ENCODE peak calls at places on chromosomes 3 and 15, in seven cellular contexts. One of them, this sample, is unnamed.

GRCh38 chr3:53724566-53724965 is 121.7 kb downstream of the CHDH start:
- DNase-seq in astrocyte: no peak
- DNase-seq in transverse colon: no peak
- DNase-seq in fibroblast of villous mesenchyme: no peak
- DNase-seq in heart right ventricle: no peak
- DNase-seq in colonic mucosa: no peak
- DNase-seq in dorsolateral prefrontal cortex: no peak
- DNase-seq in this sample: no peak

GRCh38 chr3:20857636-20858035 is 671.6 kb upstream of the SGO1 start:
- DNase-seq in astrocyte: peak
- DNase-seq in transverse colon: no peak
- DNase-seq in fibroblast of villous mesenchyme: no peak
- DNase-seq in heart right ventricle: no peak
- DNase-seq in colonic mucosa: no peak
- DNase-seq in dorsolateral prefrontal cortex: no peak
- DNase-seq in this sample: no peak

GRCh38 chr3:94069242-94069813 is 6.5 kb downstream of the NSUN3 start:
- DNase-seq in astrocyte: peak
- DNase-seq in transverse colon: no peak
- DNase-seq in fibroblast of villous mesenchyme: peak
- DNase-seq in heart right ventricle: no peak
- DNase-seq in colonic mucosa: no peak
- DNase-seq in dorsolateral prefrontal cortex: no peak
- DNase-seq in this sample: no peak

GRCh38 chr3:32817561-32818430 is at the start of gene TRIM71:
- DNase-seq in astrocyte: no peak
- DNase-seq in transverse colon: no peak
- DNase-seq in fibroblast of villous mesenchyme: no peak
- DNase-seq in heart right ventricle: no peak
- DNase-seq in colonic mucosa: no peak
- DNase-seq in dorsolateral prefrontal cortex: no peak
- DNase-seq in this sample: no peak

GRCh38 chr3:105444725-105445124 is 78.0 kb downstream of the ALCAM start:
- DNase-seq in astrocyte: peak
- DNase-seq in transverse colon: no peak
- DNase-seq in fibroblast of villous mesenchyme: no peak
- DNase-seq in heart right ventricle: no peak
- DNase-seq in colonic mucosa: no peak
- DNase-seq in dorsolateral prefrontal cortex: no peak
- DNase-seq in this sample: no peak

GRCh38 chr15:92921215-92922131 is 21.3 kb downstream of the CHD2 start:
- DNase-seq in astrocyte: peak
- DNase-seq in transverse colon: no peak
- DNase-seq in fibroblast of villous mesenchyme: peak
- DNase-seq in heart right ventricle: no peak
- DNase-seq in colonic mucosa: no peak
- DNase-seq in dorsolateral prefrontal cortex: no peak
- DNase-seq in this sample: no peak

GRCh38 chr3:140948460-140949249 is 7.0 kb downstream of the SLC25A36 start:
- DNase-seq in astrocyte: no peak
- DNase-seq in transverse colon: no peak
- DNase-seq in fibroblast of villous mesenchyme: no peak
- DNase-seq in heart right ventricle: no peak
- DNase-seq in colonic mucosa: no peak
- DNase-seq in dorsolateral prefrontal cortex: no peak
- DNase-seq in this sample: no peak

GRCh38 chr3:46065294-46065705 is 38.0 kb upstream of the XCR1 start:
- DNase-seq in astrocyte: no peak
- DNase-seq in transverse colon: peak
- DNase-seq in fibroblast of villous mesenchyme: no peak
- DNase-seq in heart right ventricle: peak
- DNase-seq in colonic mucosa: peak
- DNase-seq in dorsolateral prefrontal cortex: no peak
- DNase-seq in this sample: peak

GRCh38 chr3:39540162-39540921 is 72.9 kb downstream of the MOBP start:
- DNase-seq in astrocyte: no peak
- DNase-seq in transverse colon: no peak
- DNase-seq in fibroblast of villous mesenchyme: no peak
- DNase-seq in heart right ventricle: no peak
- DNase-seq in colonic mucosa: no peak
- DNase-seq in dorsolateral prefrontal cortex: no peak
- DNase-seq in this sample: peak

GRCh38 chr3:126259411-126260391 is 79.3 kb upstream of the ALDH1L1 start:
- DNase-seq in astrocyte: no peak
- DNase-seq in transverse colon: peak
- DNase-seq in fibroblast of villous mesenchyme: peak
- DNase-seq in heart right ventricle: peak
- DNase-seq in colonic mucosa: peak
- DNase-seq in dorsolateral prefrontal cortex: peak
- DNase-seq in this sample: peak

GRCh38 chr15:76795217-76795616 is 109.9 kb downstream of the SCAPER start:
- DNase-seq in astrocyte: no peak
- DNase-seq in transverse colon: no peak
- DNase-seq in fibroblast of villous mesenchyme: no peak
- DNase-seq in heart right ventricle: no peak
- DNase-seq in colonic mucosa: no peak
- DNase-seq in dorsolateral prefrontal cortex: no peak
- DNase-seq in this sample: no peak

GRCh38 chr3:190401943-190402342 is 14.0 kb downstream of the CLDN16 start:
- DNase-seq in astrocyte: no peak
- DNase-seq in transverse colon: no peak
- DNase-seq in fibroblast of villous mesenchyme: no peak
- DNase-seq in heart right ventricle: no peak
- DNase-seq in colonic mucosa: no peak
- DNase-seq in dorsolateral prefrontal cortex: no peak
- DNase-seq in this sample: no peak

GRCh38 chr3:187594272-187594671 is 75.9 kb downstream of the SST start:
- DNase-seq in astrocyte: no peak
- DNase-seq in transverse colon: no peak
- DNase-seq in fibroblast of villous mesenchyme: no peak
- DNase-seq in heart right ventricle: no peak
- DNase-seq in colonic mucosa: no peak
- DNase-seq in dorsolateral prefrontal cortex: no peak
- DNase-seq in this sample: no peak

GRCh38 chr3:45716790-45717336 is 27.7 kb downstream of the SACM1L start:
- DNase-seq in astrocyte: no peak
- DNase-seq in transverse colon: no peak
- DNase-seq in fibroblast of villous mesenchyme: no peak
- DNase-seq in heart right ventricle: no peak
- DNase-seq in colonic mucosa: no peak
- DNase-seq in dorsolateral prefrontal cortex: no peak
- DNase-seq in this sample: no peak

GRCh38 chr3:156782921-156783320 is 43.2 kb upstream of the LEKR1 start:
- DNase-seq in astrocyte: no peak
- DNase-seq in transverse colon: no peak
- DNase-seq in fibroblast of villous mesenchyme: no peak
- DNase-seq in heart right ventricle: no peak
- DNase-seq in colonic mucosa: no peak
- DNase-seq in dorsolateral prefrontal cortex: no peak
- DNase-seq in this sample: no peak

GRCh38 chr3:148066787-148067186 is 630.9 kb upstream of the AGTR1 start:
- DNase-seq in astrocyte: no peak
- DNase-seq in transverse colon: no peak
- DNase-seq in fibroblast of villous mesenchyme: peak
- DNase-seq in heart right ventricle: no peak
- DNase-seq in colonic mucosa: no peak
- DNase-seq in dorsolateral prefrontal cortex: no peak
- DNase-seq in this sample: no peak

GRCh38 chr15:40493089-40493840 is 22.5 kb downstream of the CHST14 start:
- DNase-seq in astrocyte: peak
- DNase-seq in transverse colon: no peak
- DNase-seq in fibroblast of villous mesenchyme: no peak
- DNase-seq in heart right ventricle: no peak
- DNase-seq in colonic mucosa: no peak
- DNase-seq in dorsolateral prefrontal cortex: no peak
- DNase-seq in this sample: peak

GRCh38 chr3:135929670-135930069 is 35.9 kb upstream of the PPP2R3A start:
- DNase-seq in astrocyte: peak
- DNase-seq in transverse colon: peak
- DNase-seq in fibroblast of villous mesenchyme: peak
- DNase-seq in heart right ventricle: peak
- DNase-seq in colonic mucosa: no peak
- DNase-seq in dorsolateral prefrontal cortex: no peak
- DNase-seq in this sample: no peak

GRCh38 chr3:58581328-58582091 is 4.3 kb upstream of the FAM107A start:
- DNase-seq in astrocyte: no peak
- DNase-seq in transverse colon: no peak
- DNase-seq in fibroblast of villous mesenchyme: no peak
- DNase-seq in heart right ventricle: no peak
- DNase-seq in colonic mucosa: no peak
- DNase-seq in dorsolateral prefrontal cortex: no peak
- DNase-seq in this sample: peak

GRCh38 chr3:10389995-10390394 is 69.1 kb upstream of the SEC13 start:
- DNase-seq in astrocyte: no peak
- DNase-seq in transverse colon: no peak
- DNase-seq in fibroblast of villous mesenchyme: no peak
- DNase-seq in heart right ventricle: no peak
- DNase-seq in colonic mucosa: no peak
- DNase-seq in dorsolateral prefrontal cortex: no peak
- DNase-seq in this sample: peak

GRCh38 chr15:89396723-89397652 is 62.4 kb upstream of the POLG start:
- DNase-seq in astrocyte: no peak
- DNase-seq in transverse colon: no peak
- DNase-seq in fibroblast of villous mesenchyme: no peak
- DNase-seq in heart right ventricle: no peak
- DNase-seq in colonic mucosa: no peak
- DNase-seq in dorsolateral prefrontal cortex: no peak
- DNase-seq in this sample: no peak

GRCh38 chr15:90442423-90442822 is 54.4 kb downstream of the IQGAP1 start:
- DNase-seq in astrocyte: no peak
- DNase-seq in transverse colon: no peak
- DNase-seq in fibroblast of villous mesenchyme: no peak
- DNase-seq in heart right ventricle: no peak
- DNase-seq in colonic mucosa: no peak
- DNase-seq in dorsolateral prefrontal cortex: no peak
- DNase-seq in this sample: no peak

GRCh38 chr3:111070772-111071256 is 802 bp upstream of the NECTIN3 start:
- DNase-seq in astrocyte: no peak
- DNase-seq in transverse colon: no peak
- DNase-seq in fibroblast of villous mesenchyme: no peak
- DNase-seq in heart right ventricle: no peak
- DNase-seq in colonic mucosa: no peak
- DNase-seq in dorsolateral prefrontal cortex: no peak
- DNase-seq in this sample: no peak

GRCh38 chr15:43329222-43329959 is 982 bp downstream of the LCMT2 start:
- DNase-seq in astrocyte: peak
- DNase-seq in transverse colon: peak
- DNase-seq in fibroblast of villous mesenchyme: peak
- DNase-seq in heart right ventricle: peak
- DNase-seq in colonic mucosa: peak
- DNase-seq in dorsolateral prefrontal cortex: peak
- DNase-seq in this sample: no peak

GRCh38 chr3:10620833-10621082 is 115.4 kb upstream of the ATP2B2 start:
- DNase-seq in astrocyte: no peak
- DNase-seq in transverse colon: no peak
- DNase-seq in fibroblast of villous mesenchyme: no peak
- DNase-seq in heart right ventricle: no peak
- DNase-seq in colonic mucosa: no peak
- DNase-seq in dorsolateral prefrontal cortex: no peak
- DNase-seq in this sample: no peak

GRCh38 chr3:133540896-133541674 is 32.4 kb upstream of the CDV3 start:
- DNase-seq in astrocyte: no peak
- DNase-seq in transverse colon: peak
- DNase-seq in fibroblast of villous mesenchyme: peak
- DNase-seq in heart right ventricle: no peak
- DNase-seq in colonic mucosa: peak
- DNase-seq in dorsolateral prefrontal cortex: no peak
- DNase-seq in this sample: peak

GRCh38 chr15:57559875-57560274 is 31.8 kb upstream of the MYZAP start:
- DNase-seq in astrocyte: no peak
- DNase-seq in transverse colon: peak
- DNase-seq in fibroblast of villous mesenchyme: peak
- DNase-seq in heart right ventricle: peak
- DNase-seq in colonic mucosa: peak
- DNase-seq in dorsolateral prefrontal cortex: peak
- DNase-seq in this sample: peak

GRCh38 chr3:25306741-25307140 is 121.3 kb upstream of the RARB start:
- DNase-seq in astrocyte: no peak
- DNase-seq in transverse colon: no peak
- DNase-seq in fibroblast of villous mesenchyme: no peak
- DNase-seq in heart right ventricle: no peak
- DNase-seq in colonic mucosa: no peak
- DNase-seq in dorsolateral prefrontal cortex: no peak
- DNase-seq in this sample: no peak
- TF ChIP-seq CTCF in astrocyte: no peak
- TF ChIP-seq CTCF in transverse colon: no peak
- TF ChIP-seq CTCF in fibroblast of villous mesenchyme: no peak
- TF ChIP-seq CTCF in heart right ventricle: no peak
- TF ChIP-seq CTCF in colonic mucosa: no peak
- TF ChIP-seq CTCF in dorsolateral prefrontal cortex: no peak
- TF ChIP-seq CTCF in this sample: no peak

GRCh38 chr3:177463863-177464262 is 266.6 kb upstream of the TBL1XR1 start:
- DNase-seq in astrocyte: peak
- DNase-seq in transverse colon: no peak
- DNase-seq in fibroblast of villous mesenchyme: peak
- DNase-seq in heart right ventricle: no peak
- DNase-seq in colonic mucosa: no peak
- DNase-seq in dorsolateral prefrontal cortex: no peak
- DNase-seq in this sample: peak
- H3K4me3 ChIP-seq in astrocyte: no peak
- H3K4me3 ChIP-seq in transverse colon: no peak
- H3K4me3 ChIP-seq in fibroblast of villous mesenchyme: no peak
- H3K4me3 ChIP-seq in heart right ventricle: no peak
- H3K4me3 ChIP-seq in colonic mucosa: no peak
- H3K4me3 ChIP-seq in dorsolateral prefrontal cortex: no peak
- H3K4me3 ChIP-seq in this sample: no peak

GRCh38 chr3:18988619-18989229 is 159.6 kb upstream of the KCNH8 start:
- DNase-seq in astrocyte: peak
- DNase-seq in transverse colon: no peak
- DNase-seq in fibroblast of villous mesenchyme: peak
- DNase-seq in heart right ventricle: no peak
- DNase-seq in colonic mucosa: no peak
- DNase-seq in dorsolateral prefrontal cortex: no peak
- DNase-seq in this sample: peak
- TF ChIP-seq CTCF in astrocyte: peak
- TF ChIP-seq CTCF in transverse colon: no peak
- TF ChIP-seq CTCF in fibroblast of villous mesenchyme: peak
- TF ChIP-seq CTCF in heart right ventricle: peak
- TF ChIP-seq CTCF in colonic mucosa: peak
- TF ChIP-seq CTCF in dorsolateral prefrontal cortex: peak
- TF ChIP-seq CTCF in this sample: peak

DNA sequence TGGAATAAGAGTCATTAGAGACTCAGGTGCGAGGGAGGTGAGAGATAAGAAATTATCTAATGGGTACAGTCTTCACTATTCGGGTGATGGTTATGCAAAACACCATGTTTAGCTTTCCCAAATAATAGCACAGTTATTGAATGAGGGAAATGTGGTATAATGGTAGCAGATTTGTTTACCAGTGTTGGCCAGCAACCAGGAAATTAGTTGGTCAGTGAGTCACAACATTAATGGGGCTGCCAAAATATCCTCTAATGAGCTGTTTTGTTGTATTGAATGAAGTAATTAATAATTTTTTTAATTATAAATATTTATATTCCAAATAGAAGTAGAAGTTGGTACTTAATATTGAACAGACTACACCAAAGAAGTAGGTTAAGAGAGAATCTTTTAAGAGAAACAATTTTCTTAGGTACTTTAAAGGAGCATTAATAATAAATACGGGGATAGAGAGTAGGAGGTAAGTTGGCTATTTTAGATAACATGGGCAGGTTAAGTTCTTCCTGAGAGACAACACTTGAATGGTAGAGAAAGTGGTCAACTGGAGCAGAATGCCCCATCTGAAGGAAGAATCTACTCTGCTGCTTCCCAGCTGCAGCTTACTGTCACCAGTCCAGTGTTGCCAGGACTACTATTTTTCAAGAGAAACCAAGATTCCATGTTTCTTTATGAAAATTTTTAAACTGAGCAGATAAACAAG is 218.8 kb downstream of the UBE2E2 start:
- DNase-seq in astrocyte: no peak
- DNase-seq in transverse colon: no peak
- DNase-seq in fibroblast of villous mesenchyme: no peak
- DNase-seq in heart right ventricle: no peak
- DNase-seq in colonic mucosa: no peak
- DNase-seq in dorsolateral prefrontal cortex: no peak
- DNase-seq in this sample: no peak
- H3K4me3 ChIP-seq in astrocyte: no peak
- H3K4me3 ChIP-seq in transverse colon: no peak
- H3K4me3 ChIP-seq in fibroblast of villous mesenchyme: no peak
- H3K4me3 ChIP-seq in heart right ventricle: no peak
- H3K4me3 ChIP-seq in colonic mucosa: no peak
- H3K4me3 ChIP-seq in dorsolateral prefrontal cortex: no peak
- H3K4me3 ChIP-seq in this sample: no peak

This sample was measured in GM12865.